ENCODE peak calls at places on chromosomes 16 and 17, in eight cellular contexts. D, X, H, S, A, I, W and V are unnamed samples.

GRCh38 chr16:6682142-6682811 is 650.4 kb upstream of the RBFOX1 start:
- DNase-seq in D (peak; percentile 82), H (peak; percentile 82), W (peak; percentile 33), I (no peak), A (no peak), X (no peak), S (peak; percentile 7), V (peak; percentile 32)

GRCh38 chr16:88638323-88639230 is at the start of gene IL17C:
- DNase-seq in H (no peak), S (peak; percentile 83), D (no peak), W (no peak), A (no peak), X (no peak), I (no peak), V (no peak)

GRCh38 chr17:65191805-65192740 is 54.9 kb downstream of the RGS9 start:
- DNase-seq in X (peak; percentile 78), D (no peak), I (no peak), S (no peak), W (no peak), H (peak; percentile 50), A (no peak), V (no peak)

GRCh38 chr17:74713199-74713755 is 554 bp upstream of the CD300LF start:
- DNase-seq in I (peak; percentile 79), H (no peak), W (no peak), D (no peak), A (no peak), X (no peak), S (no peak), V (no peak)

GRCh38 chr17:82232876-82233785 is 4.3 kb downstream of the SLC16A3 start:
- DNase-seq in I (peak; percentile 76), W (no peak), X (no peak), S (no peak), A (no peak), H (no peak), D (no peak), V (no peak)

GRCh38 chr16:85309656-85310587 is 197.7 kb upstream of the CIBAR2 start:
- DNase-seq in I (peak; percentile 90), D (peak; percentile 74), H (peak; percentile 83), W (no peak), S (no peak), X (no peak), A (no peak), V (peak; percentile 91)

GRCh38 chr17:75046583-75047289 is at the start of the genes ATP5PD and KCTD2:
- DNase-seq in D (peak; percentile 97), S (peak; percentile 97), H (peak; percentile 96), I (peak; percentile 98), X (peak; percentile 96), A (peak; percentile 88), W (peak; percentile 98), V (peak; percentile 97)

GRCh38 chr16:6335072-6335471 is 997.6 kb upstream of the RBFOX1 start:
- DNase-seq in W (no peak), I (no peak), S (no peak), A (no peak), H (peak; percentile 58), D (peak; percentile 43), X (no peak), V (no peak)

GRCh38 chr16:3793161-3793576 is 75.8 kb upstream of the TRAP1 start:
- DNase-seq in I (no peak), S (no peak), X (no peak), H (peak; percentile 36), D (no peak), A (no peak), W (peak; percentile 65), V (no peak)

GRCh38 chr16:49513040-49513439 is 139.4 kb downstream of the C16orf78 start:
- DNase-seq in I (peak; percentile 41), X (no peak), S (no peak), D (peak; percentile 53), H (no peak), A (no peak), W (no peak), V (no peak)

GRCh38 chr16:54284931-54285413 is 1.6 kb downstream of the IRX3 start:
- DNase-seq in A (no peak), D (peak; percentile 46), I (no peak), W (no peak), X (no peak), H (no peak), S (no peak), V (no peak)

GRCh38 chr17:60747069-60747808 is 69.6 kb downstream of the BCAS3 start:
- DNase-seq in H (no peak), A (no peak), W (no peak), I (no peak), D (peak; percentile 65), X (no peak), S (no peak), V (no peak)

GRCh38 chr16:4309833-4310266 is 6.0 kb upstream of the GLIS2 start:
- DNase-seq in W (no peak), S (peak; percentile 67), H (peak; percentile 58), A (no peak), X (peak; percentile 93), D (peak; percentile 87), I (peak; percentile 89), V (no peak)

GRCh38 chr16:23537390-23537789 is 19.8 kb downstream of the EARS2 start:
- DNase-seq in W (no peak), A (no peak), D (no peak), I (peak; percentile 1), X (no peak), H (no peak), S (no peak), V (no peak)

GRCh38 chr17:28193241-28193640 is 125.8 kb upstream of the TMEM97 start:
- DNase-seq in S (no peak), W (no peak), A (peak; percentile 18), X (no peak), I (no peak), D (no peak), H (peak; percentile 42), V (no peak)

GRCh38 chr17:76314392-76315227 is 6.5 kb upstream of the QRICH2 start:
- DNase-seq in D (no peak), S (no peak), X (peak; percentile 63), H (no peak), W (peak; percentile 20), I (no peak), A (no peak), V (no peak)

GRCh38 chr17:41013606-41014005 is 4.7 kb upstream of the KRTAP3-1 start:
- DNase-seq in S (no peak), D (no peak), W (no peak), X (peak; percentile 56), H (peak; percentile 34), I (no peak), A (no peak), V (no peak)

GRCh38 chr17:1989135-1989534 is 36.0 kb downstream of the RTN4RL1 start:
- DNase-seq in W (no peak), I (no peak), H (no peak), A (no peak), X (peak; percentile 88), D (no peak), S (no peak), V (peak; percentile 75)

GRCh38 chr17:44221072-44221861 is 1.8 kb upstream of the UBTF start:
- DNase-seq in D (peak; percentile 92), X (peak; percentile 81), A (no peak), W (peak; percentile 81), I (peak; percentile 93), S (peak; percentile 76), H (peak; percentile 79), V (peak; percentile 84)

GRCh38 chr17:44223574-44224046 is 4.1 kb upstream of the UBTF start:
- DNase-seq in S (peak; percentile 90), A (no peak), W (no peak), I (no peak), D (no peak), X (peak; percentile 65), H (peak; percentile 66), V (peak; percentile 38)

GRCh38 chr17:44220211-44221071 is 966 bp upstream of the UBTF start:
- DNase-seq in I (peak; percentile 92), D (peak; percentile 71), S (peak; percentile 61), A (no peak), W (peak; percentile 74), H (peak; percentile 45), X (peak; percentile 44), V (no peak)

GRCh38 chr17:44221862-44222111 is 2.3 kb upstream of the UBTF start:
- DNase-seq in X (no peak), H (no peak), W (no peak), S (no peak), A (no peak), D (no peak), I (no peak), V (no peak)

GRCh38 chr17:44222112-44222869 is 2.8 kb upstream of the UBTF start:
- DNase-seq in D (peak; percentile 84), A (no peak), W (peak; percentile 82), S (peak; percentile 71), X (peak; percentile 66), H (peak; percentile 92), I (peak; percentile 92), V (peak; percentile 91)
- TF ChIP-seq CTCF in D (peak; percentile 38), A (peak; percentile 9), W (no peak), S (no peak), X (peak; percentile 26), H (no peak), I (peak; percentile 23), V (peak; percentile 13)

GRCh38 chr17:42411905-42412679 is 11.0 kb downstream of the CAVIN1 start:
- DNase-seq in S (no peak), W (no peak), H (no peak), X (no peak), A (no peak), I (no peak), D (no peak), V (no peak)
- H3K4me3 ChIP-seq in S (no peak overlapping the region), W (no peak overlapping the region), H (no peak overlapping the region), X (no peak overlapping the region), A (peak overlapping the region; percentile 45), I (no peak overlapping the region), D (no peak overlapping the region), V (no peak overlapping the region)

GRCh38 chr17:36816214-36816613 is 121.1 kb upstream of the LHX1 start:
- DNase-seq in W (no peak), X (no peak), I (no peak), S (no peak), A (no peak), D (peak; percentile 1), H (no peak), V (no peak)
- H3K27me3 ChIP-seq in W (no peaks in the 10 kb centered on the region), X (peaks cover 60% of the 10 kb centered on the region), I (peaks cover 52% of the 10 kb centered on the region), S (no peaks in the 10 kb centered on the region), A (no peaks in the 10 kb centered on the region), D (peaks cover 21% of the 10 kb centered on the region), H (no peaks in the 10 kb centered on the region), V (peaks cover 69% of the 10 kb centered on the region)

GRCh38 chr17:55418369-55419268 is 3.0 kb downstream of the MMD start:
- DNase-seq in H (no peak), X (no peak), W (no peak), S (no peak), A (no peak), D (no peak), I (no peak), V (no peak)
- TF ChIP-seq CTCF in H (no peak), X (no peak), W (no peak), S (no peak), A (no peak), D (no peak), I (no peak), V (no peak)

GRCh38 chr17:73639322-73639721 is 4.9 kb downstream of the SDK2 start:
- DNase-seq in S (no peak), H (no peak), I (no peak), W (no peak), A (peak; percentile 49), D (no peak), X (no peak), V (no peak)
- H3K4me3 ChIP-seq in S (no peak overlapping the region), H (no peak overlapping the region), I (no peak overlapping the region), W (no peak overlapping the region), A (peak overlapping the region; percentile 46), D (no peak overlapping the region), X (no peak overlapping the region), V (no peak overlapping the region)